ENCODE peak calls at places on chromosomes 2 and 18, in ten cellular contexts. F is Right ventricle myocardium superior; W is NCI-H69; E is activated CD8-positive, alpha-beta memory T cell treated with anti-CD3 and anti-CD28 coated beads, Interleukin-2, amount 50 U/mL, for 4 hours; Y is HTR-8/SVneo; Z is astrocyte; T is activated gamma-delta T cell treated with Interleukin-2 at 50 U/mL for 16 hours; M is thoracic aorta; P is lower leg skin; B is AG08396. C is an unnamed sample.

GRCh38 chr2:20225294-20226151 is 593 bp upstream of the SDC1 start:
- DNase-seq in Z (no peak), T (no peak), E (no peak), W (peak; percentile 71), Y (peak; percentile 85), F (peak; percentile 60), B (peak; percentile 76), M (no peak), P (peak; percentile 89), C (no peak)

GRCh38 chr2:70321377-70321776 is 19.5 kb upstream of the FAM136A start:
- DNase-seq in F (no peak), Z (no peak), E (no peak), P (no peak), Y (no peak), M (no peak), W (no peak), T (no peak), B (no peak), C (no peak)

GRCh38 chr2:176128172-176129012 is 1.1 kb upstream of the HOXD8 start:
- DNase-seq in B (no peak), W (no peak), F (no peak), M (no peak), P (peak; percentile 86), Y (no peak), E (no peak), Z (no peak), T (no peak), C (no peak)

GRCh38 chr2:60275958-60276357 is 277.5 kb downstream of the BCL11A start:
- DNase-seq in P (no peak), B (no peak), Z (no peak), F (no peak), E (no peak), Y (no peak), T (no peak), M (no peak), W (peak; percentile 1), C (no peak)

GRCh38 chr2:83054751-83055150 is 1404.3 kb downstream of the SUCLG1 start:
- DNase-seq in M (no peak), T (no peak), W (no peak), P (no peak), Y (no peak), B (no peak), Z (peak; percentile 29), F (no peak), E (no peak), C (no peak)

GRCh38 chr2:88003074-88003755 is 13.1 kb downstream of the RNU2-63P start:
- DNase-seq in W (no peak), P (no peak), Z (peak; percentile 7), T (no peak), E (no peak), M (no peak), Y (no peak), F (no peak), B (no peak), C (no peak)

GRCh38 chr2:10413488-10413887 is 34.6 kb downstream of the ODC1 start:
- DNase-seq in F (no peak), W (no peak), M (no peak), B (no peak), Z (no peak), Y (no peak), P (no peak), E (no peak), T (no peak), C (no peak)

GRCh38 chr2:188158337-188159100 is 133.2 kb upstream of the GULP1 start:
- DNase-seq in Z (no peak), E (no peak), M (no peak), Y (peak; percentile 15), W (no peak), F (no peak), P (no peak), B (no peak), T (no peak), C (no peak)

GRCh38 chr2:97996679-97997078 is 931 bp upstream of the TMEM131 start:
- DNase-seq in B (no peak), W (no peak), T (no peak), F (peak; percentile 46), P (no peak), Y (no peak), Z (no peak), M (no peak), E (no peak), C (no peak)

GRCh38 chr2:46032161-46032813 is 264.9 kb upstream of the EPAS1 start:
- DNase-seq in Y (no peak), F (no peak), E (no peak), Z (no peak), P (no peak), W (no peak), T (no peak), M (no peak), B (no peak), C (no peak)

GRCh38 chr2:231394201-231395141 is 1.0 kb upstream of the B3GNT7 start:
- DNase-seq in T (no peak), M (no peak), E (no peak), F (peak; percentile 40), W (no peak), P (no peak), Z (no peak), Y (no peak), B (no peak), C (no peak)

GRCh38 chr2:180191352-180192124 is 184.4 kb upstream of the CWC22 start:
- DNase-seq in P (no peak), B (peak; percentile 13), T (no peak), Z (no peak), E (no peak), W (no peak), Y (no peak), M (no peak), F (no peak), C (no peak)

GRCh38 chr2:205369813-205370212 is 312.5 kb upstream of the NRP2 start:
- DNase-seq in F (no peak), P (no peak), T (no peak), Y (no peak), B (no peak), M (no peak), E (no peak), W (no peak), Z (no peak), C (no peak)

GRCh38 chr18:3726241-3726951 is 276.4 kb downstream of the TGIF1 start:
- DNase-seq in E (no peak), F (no peak), Y (no peak), M (no peak), W (peak; percentile 92), P (no peak), B (no peak), Z (no peak), T (no peak), C (no peak)